ENCODE peak calls at places on chromosomes 2 and 18, in ten cellular contexts. V, F, O, J, I, H, W, Y, A and M are unnamed samples.
A peak's percentile ranks its signal among the peaks of the same experiment; 100 is the strongest.

GRCh38 chr2:136527560-136527959 is 237.8 kb upstream of the THSD7B start:
- DNase-seq in W (no peak), J (peak; percentile 0), Y (peak; percentile 94), A (no peak), V (no peak), H (no peak), I (no peak), F (peak; percentile 1), O (no peak), M (peak; percentile 0)

GRCh38 chr2:97735161-97735561 is 21.8 kb downstream of the ZAP70 start:
- DNase-seq in O (no peak), J (no peak), A (peak; percentile 52), I (no peak), V (no peak), H (no peak), F (no peak), Y (no peak), W (no peak), M (no peak)

GRCh38 chr2:184906709-184907108 is 308.4 kb downstream of the ZNF804A start:
- DNase-seq in O (no peak), J (no peak), V (no peak), Y (no peak), F (peak; percentile 57), W (no peak), H (peak; percentile 3), A (no peak), I (no peak), M (no peak)

GRCh38 chr2:200943527-200944120 is 19.8 kb downstream of the ORC2 start:
- DNase-seq in H (no peak), V (no peak), Y (no peak), I (no peak), O (no peak), W (no peak), A (no peak), J (no peak), F (no peak), M (no peak)

GRCh38 chr2:195026261-195026660 is 630.8 kb upstream of the SLC39A10 start:
- DNase-seq in V (no peak), Y (no peak), A (no peak), W (no peak), J (no peak), I (no peak), H (peak; percentile 53), O (no peak), F (peak; percentile 24), M (no peak)

GRCh38 chr2:69639246-69639645 is 4.3 kb downstream of the AAK1 start:
- DNase-seq in Y (no peak), F (no peak), A (no peak), I (no peak), H (no peak), J (no peak), V (no peak), W (no peak), O (no peak), M (no peak)

GRCh38 chr2:196481323-196481695 is 158.2 kb upstream of the CCDC150 start:
- DNase-seq in W (no peak), V (no peak), J (no peak), Y (no peak), I (no peak), H (peak; percentile 67), A (no peak), O (no peak), F (peak; percentile 84), M (peak; percentile 56)

GRCh38 chr2:233813236-233814062 is 35.3 kb downstream of the MROH2A start:
- DNase-seq in F (peak; percentile 8), I (no peak), H (no peak), O (no peak), A (peak; percentile 34), W (no peak), Y (no peak), V (no peak), J (no peak), M (no peak)

GRCh38 chr2:177467646-177468045 is 75.1 kb downstream of the AGPS start:
- DNase-seq in J (no peak), F (peak; percentile 56), V (no peak), O (no peak), I (no peak), A (no peak), H (peak; percentile 67), Y (no peak), W (no peak), M (peak; percentile 24)

GRCh38 chr2:112149866-112150435 is 11.8 kb downstream of the FBLN7 start:
- DNase-seq in A (peak; percentile 13), J (no peak), I (peak; percentile 10), V (no peak), F (no peak), O (no peak), H (no peak), Y (no peak), W (peak; percentile 7), M (no peak)

GRCh38 chr2:27495840-27496356 is 741 bp upstream of the GCKR start:
- DNase-seq in J (no peak), Y (no peak), O (no peak), A (no peak), V (no peak), W (no peak), H (no peak), F (no peak), I (no peak), M (no peak)

GRCh38 chr2:43333656-43334144 is 107.3 kb upstream of the ZFP36L2 start:
- DNase-seq in V (no peak), J (no peak), I (no peak), O (no peak), W (peak; percentile 22), A (no peak), Y (no peak), F (peak; percentile 91), H (peak; percentile 60), M (peak; percentile 70)

GRCh38 chr2:142220901-142221300 is 90.1 kb upstream of the LRP1B start:
- DNase-seq in H (peak; percentile 64), A (no peak), O (no peak), I (no peak), J (no peak), F (no peak), W (no peak), Y (no peak), V (no peak), M (peak; percentile 25)

GRCh38 chr2:240820014-240820606 is at the start of gene KIF1A:
- DNase-seq in V (no peak), F (no peak), Y (peak; percentile 90), H (no peak), W (no peak), I (no peak), J (no peak), O (no peak), A (no peak), M (no peak)

GRCh38 chr18:73774836-73775509 is 372.7 kb downstream of the FBXO15 start:
- DNase-seq in F (peak; percentile 35), V (peak; percentile 25), H (no peak), O (peak; percentile 16), W (no peak), Y (peak; percentile 45), J (no peak), I (no peak), A (no peak), M (no peak)

GRCh38 chr2:46364797-46365457 is 67.7 kb downstream of the EPAS1 start:
- DNase-seq in I (no peak), H (peak; percentile 75), Y (peak; percentile 67), A (no peak), F (peak; percentile 85), V (no peak), J (peak; percentile 59), W (peak; percentile 57), O (peak; percentile 50), M (peak; percentile 85)

GRCh38 chr18:5998166-5998881 is 103.0 kb upstream of the TMEM200C start:
- DNase-seq in J (no peak), W (no peak), A (no peak), V (no peak), Y (no peak), H (no peak), F (no peak), O (no peak), I (no peak), M (no peak)

GRCh38 chr2:156818944-156819343 is 382.8 kb downstream of the GPD2 start:
- DNase-seq in J (no peak), A (no peak), H (peak; percentile 12), V (no peak), O (no peak), I (no peak), F (peak; percentile 11), Y (no peak), W (no peak), M (peak; percentile 71)

GRCh38 chr2:235666240-235666781 is 172.5 kb downstream of the AGAP1 start:
- DNase-seq in J (peak; percentile 83), H (peak; percentile 93), O (peak; percentile 54), F (peak; percentile 93), I (no peak), A (no peak), W (peak; percentile 70), V (no peak), Y (peak; percentile 80), M (peak; percentile 91)
- H3K4me3 ChIP-seq in J (peak overlapping the region; percentile 21), H (peak overlapping the region; percentile 18), O (peak overlapping the region; percentile 35), F (peak overlapping the region; percentile 43), I (peak overlapping the region; percentile 9), A (peak overlapping the region; percentile 12), W (no peak overlapping the region), V (peak overlapping the region; percentile 9), Y (peak overlapping the region; percentile 48), M (peak overlapping the region; percentile 9)

GRCh38 chr2:236157366-236157765 is 10.8 kb downstream of the GBX2 start:
- DNase-seq in V (no peak), J (no peak), Y (no peak), H (no peak), A (no peak), F (no peak), I (no peak), O (no peak), W (no peak), M (no peak)
- TF ChIP-seq CTCF in V (no peak), J (no peak), Y (no peak), H (no peak), A (no peak), F (no peak), I (no peak), O (no peak), W (no peak), M (no peak)

DNA sequence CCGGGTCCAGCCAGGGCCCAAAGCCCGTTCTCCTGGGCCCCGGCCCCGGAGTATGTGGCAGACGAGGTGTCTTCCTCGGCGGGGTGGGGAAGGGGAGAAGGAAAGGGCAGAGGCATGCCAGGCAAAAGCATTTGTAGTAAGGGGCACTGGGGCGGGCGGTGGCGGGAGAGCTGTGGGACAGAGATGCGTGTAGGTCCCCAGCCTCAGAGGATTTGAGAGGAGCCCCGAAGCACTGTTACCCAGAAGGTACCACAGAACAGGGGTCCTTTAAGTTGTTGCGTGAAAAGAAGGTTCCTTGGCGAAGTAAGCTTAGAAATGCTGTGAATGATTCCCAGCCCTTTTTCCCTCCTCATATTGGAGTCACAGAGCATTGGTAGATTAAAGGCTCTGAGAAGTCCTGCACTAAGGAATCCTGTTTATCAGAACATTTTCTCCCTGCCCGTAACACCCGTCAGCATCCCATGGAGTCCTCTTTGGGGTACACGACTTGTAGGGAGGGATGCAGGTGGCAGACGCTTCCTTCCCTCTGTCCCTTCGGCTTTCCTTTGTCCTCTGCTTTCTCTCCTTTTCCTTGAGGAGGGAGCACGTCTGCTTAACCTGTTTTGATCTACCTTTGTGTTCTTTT is 12.5 kb downstream of the GAREM2 start:
- DNase-seq in I (no peak), V (no peak), H (no peak), W (no peak), F (peak; percentile 30), A (no peak), J (no peak), O (no peak), Y (no peak), M (peak; percentile 9)
- H3K4me3 ChIP-seq in I (peak overlapping the region; percentile 69), V (peak overlapping the region; percentile 57), H (peak overlapping the region; percentile 34), W (peak overlapping the region; percentile 51), F (peak overlapping the region; percentile 69), A (peak overlapping the region; percentile 61), J (peak overlapping the region; percentile 36), O (peak overlapping the region; percentile 64), Y (peak overlapping the region; percentile 52), M (peak overlapping the region; percentile 57)

GRCh38 chr2:108448678-108449409 is at the start of gene GCC2:
- DNase-seq in H (peak; percentile 93), O (peak; percentile 70), F (peak; percentile 93), W (peak; percentile 98), I (peak; percentile 97), Y (peak; percentile 96), A (peak; percentile 98), J (peak; percentile 80), V (peak; percentile 94), M (peak; percentile 97)
- TF ChIP-seq CTCF in H (no peak), O (no peak), F (no peak), W (no peak), I (no peak), Y (no peak), A (no peak), J (no peak), V (no peak), M (no peak)